ENCODE peak calls at places on chromosomes 3 and 15, in four cellular contexts. U is endothelial cell of umbilical vein, G is upper lobe of right lung, S is lower lobe of right lung. X is an unnamed sample.
A peak's percentile ranks its signal among the peaks of the same experiment; 100 is the strongest.

GRCh38 chr3:124993462-124993861 is 58.9 kb upstream of the MUC13 start:
- DNase-seq in S (no peak), G (no peak), U (no peak), X (no peak)

GRCh38 chr15:65766422-65767263 is 25.4 kb downstream of the DENND4A start:
- DNase-seq in G (no peak), S (no peak), U (peak; percentile 30), X (no peak)

GRCh38 chr15:31366169-31366734 is 39.6 kb downstream of the KLF13 start:
- DNase-seq in U (no peak), G (peak; percentile 81), S (peak; percentile 74), X (no peak)

GRCh38 chr3:161349529-161350278 is 21.6 kb downstream of the SPTSSB start:
- DNase-seq in G (no peak), S (no peak), U (no peak), X (peak; percentile 58)

GRCh38 chr15:82021021-82021420 is 24.8 kb downstream of the MEX3B start:
- DNase-seq in U (no peak), G (no peak), S (no peak), X (no peak)

GRCh38 chr3:16028604-16029003 is 145.9 kb upstream of the GALNT15 start:
- DNase-seq in S (no peak), G (no peak), U (no peak), X (no peak)

GRCh38 chr3:133464573-133464972 is 64.7 kb downstream of the BFSP2 start:
- DNase-seq in G (no peak), U (peak; percentile 52), S (no peak), X (no peak)

GRCh38 chr3:13300546-13301294 is 119.4 kb downstream of the NUP210 start:
- DNase-seq in G (no peak), U (no peak), S (peak; percentile 3), X (no peak)

GRCh38 chr15:84983711-84984110 is 2.1 kb downstream of the PDE8A start:
- DNase-seq in S (no peak), U (no peak), G (no peak), X (no peak)

GRCh38 chr3:49469037-49469875 is 811 bp upstream of the DAG1 start:
- DNase-seq in G (peak; percentile 87), U (peak; percentile 29), S (peak; percentile 82), X (peak; percentile 87)

GRCh38 chr3:150081084-150081483 is 110.4 kb upstream of the PFN2 start:
- DNase-seq in G (no peak), U (no peak), S (no peak), X (no peak)

GRCh38 chr3:170499562-170500156 is 81.0 kb downstream of the CLDN11 start:
- DNase-seq in S (no peak), U (peak; percentile 39), G (no peak), X (no peak)

GRCh38 chr3:171460226-171461086 is at the start of gene TNIK:
- DNase-seq in G (peak; percentile 96), U (peak; percentile 91), S (peak; percentile 95), X (peak; percentile 54)

GRCh38 chr3:65979152-65979551 is 59.6 kb downstream of the MAGI1 start:
- DNase-seq in G (no peak), U (no peak), S (no peak), X (no peak)

GRCh38 chr3:161070980-161071663 is 34.0 kb downstream of the B3GALNT1 start:
- DNase-seq in S (no peak), G (no peak), U (peak; percentile 12), X (no peak)

GRCh38 chr3:42741796-42742195 is 31.3 kb downstream of the CCDC13 start:
- DNase-seq in U (no peak), G (no peak), S (no peak), X (peak; percentile 9)

GRCh38 chr15:67884009-67884408 is 44.2 kb upstream of the RNU6-1 start:
- DNase-seq in G (no peak), U (no peak), S (no peak), X (peak; percentile 12)

GRCh38 chr3:66693461-66693912 is 192.7 kb upstream of the LRIG1 start:
- DNase-seq in S (no peak), U (no peak), G (no peak), X (no peak)

GRCh38 chr3:38153986-38154608 is 11.2 kb upstream of the OXSR1 start:
- DNase-seq in S (no peak), U (no peak), G (no peak), X (no peak)

GRCh38 chr3:196868297-196868661 is 559 bp downstream of the SENP5 start:
- DNase-seq in U (no peak), S (peak; percentile 52), G (no peak), X (no peak)

GRCh38 chr15:100103828-100104227 is 237.9 kb downstream of the ADAMTS17 start:
- DNase-seq in G (peak; percentile 7), S (no peak), U (no peak), X (peak; percentile 5)

GRCh38 chr3:72947715-72948507 is 48.7 kb upstream of the PPP4R2 start:
- DNase-seq in S (no peak), G (no peak), U (no peak), X (no peak)

GRCh38 chr3:34012102-34012461 is 213.7 kb downstream of the PDCD6IP start:
- DNase-seq in U (peak; percentile 74), G (no peak), S (no peak), X (peak; percentile 92)

GRCh38 chr3:118504906-118505305 is 529.7 kb downstream of the IGSF11 start:
- DNase-seq in G (no peak), S (no peak), U (no peak), X (no peak)

GRCh38 chr15:65021475-65021874 is 8.0 kb downstream of the MTFMT start:
- DNase-seq in S (no peak), U (no peak), G (no peak), X (no peak)

GRCh38 chr3:159830523-159831151 is 158.0 kb upstream of the IL12A start:
- DNase-seq in U (no peak), S (no peak), G (no peak), X (no peak)

GRCh38 chr3:57221883-57222282 is 5.6 kb upstream of the APPL1 start:
- DNase-seq in G (no peak), S (no peak), U (peak; percentile 37), X (no peak)

GRCh38 chr3:171028025-171028778 is 1.7 kb upstream of the SLC2A2 start:
- DNase-seq in U (peak; percentile 59), G (peak; percentile 72), S (peak; percentile 53), X (no peak)

GRCh38 chr15:67796728-67797127 is 28.6 kb upstream of the SKOR1 start:
- DNase-seq in S (no peak), U (peak; percentile 47), G (no peak), X (no peak)

GRCh38 chr3:114675104-114675503 is 381.3 kb downstream of the TIGIT start:
- DNase-seq in U (no peak), S (no peak), G (no peak), X (no peak)

GRCh38 chr3:138875754-138876664 is 41.3 kb upstream of the PIK3CB start:
- DNase-seq in G (no peak), U (peak; percentile 86), S (no peak), X (no peak)

GRCh38 chr3:143897558-143898305 is 49.5 kb upstream of the SLC9A9 start:
- DNase-seq in S (no peak), U (peak; percentile 24), G (no peak), X (no peak)

GRCh38 chr3:133928136-133928893 is 32.6 kb upstream of the RAB6B start:
- DNase-seq in G (no peak), U (no peak), S (no peak), X (no peak)

GRCh38 chr3:97495896-97496295 is 268.7 kb upstream of the ARL6 start:
- DNase-seq in S (no peak), G (no peak), U (no peak), X (no peak)

GRCh38 chr15:25176616-25176923 is 221.8 kb downstream of the SNRPN start:
- DNase-seq in U (no peak), G (no peak), S (no peak), X (peak; percentile 16)

GRCh38 chr3:123766195-123767019 is 117.7 kb downstream of the MYLK start:
- DNase-seq in U (no peak), G (no peak), S (no peak), X (peak; percentile 78)

GRCh38 chr3:195512798-195513345 is 30.3 kb downstream of the PPP1R2 start:
- DNase-seq in G (no peak), U (no peak), S (no peak), X (no peak)

GRCh38 chr3:117128133-117128532 is 418.6 kb downstream of the TUSC7 start:
- DNase-seq in U (no peak), G (no peak), S (no peak), X (no peak)
- H3K27me3 ChIP-seq in U (no peaks in the 10 kb centered on the region), G (no peaks in the 10 kb centered on the region), S (no peaks in the 10 kb centered on the region), X (no peaks in the 10 kb centered on the region)

DNA sequence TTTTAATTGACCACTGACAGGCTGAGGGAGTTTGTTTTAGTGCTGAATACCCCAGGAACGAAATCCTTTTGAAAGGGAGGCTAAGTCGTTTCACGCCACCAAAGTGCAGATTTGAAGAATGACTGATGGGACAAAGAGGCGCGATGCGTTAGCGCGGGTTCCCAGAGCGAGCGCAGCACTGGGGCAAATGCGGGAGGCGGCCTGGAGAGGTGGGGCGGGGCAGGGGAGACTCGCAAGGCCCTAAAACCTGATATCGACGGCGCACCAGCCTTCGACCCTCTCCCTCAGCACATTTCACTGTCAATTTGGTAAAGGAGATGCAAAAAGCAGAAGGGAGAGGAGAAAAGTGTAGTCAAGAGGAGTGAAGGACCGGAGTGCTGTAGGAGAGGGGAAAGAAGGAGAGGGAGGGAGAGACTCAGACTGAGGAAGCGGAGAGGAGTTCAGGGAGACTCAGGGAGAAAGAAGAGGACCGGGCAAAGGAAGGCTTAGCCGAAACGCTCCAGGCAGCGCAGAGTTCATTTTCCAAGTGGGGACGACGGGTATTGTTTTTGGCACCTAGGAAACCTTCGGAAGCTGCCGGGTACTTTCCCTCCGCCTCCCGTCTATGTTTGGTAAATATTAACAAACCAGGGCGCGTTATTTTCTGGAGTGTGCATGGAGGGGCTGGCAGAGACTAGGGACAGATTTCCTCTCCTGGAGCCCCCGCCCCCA is 3.8 kb upstream of the FOXB1 start:
- DNase-seq in G (no peak), U (no peak), S (no peak), X (no peak)
- H3K4me3 ChIP-seq in G (no peak overlapping the region), U (no peak overlapping the region), S (no peak overlapping the region), X (no peak overlapping the region)

GRCh38 chr3:4580346-4581019 is 87.3 kb downstream of the ITPR1 start:
- DNase-seq in S (no peak), G (no peak), U (no peak), X (no peak)

GRCh38 chr3:4581452-4581851 is 88.3 kb downstream of the ITPR1 start:
- DNase-seq in U (no peak), G (no peak), S (no peak), X (no peak)

GRCh38 chr3:4582634-4583033 is 89.5 kb downstream of the ITPR1 start:
- DNase-seq in S (no peak), G (no peak), U (no peak), X (peak; percentile 36)

GRCh38 chr3:4581905-4582611 is 88.9 kb downstream of the ITPR1 start:
- DNase-seq in U (no peak), S (no peak), G (no peak), X (no peak)

GRCh38 chr3:4581040-4581439 is 87.9 kb downstream of the ITPR1 start:
- DNase-seq in G (no peak), S (no peak), U (no peak), X (no peak)
- H3K27ac ChIP-seq in G (no peak overlapping the region), S (no peak overlapping the region), U (no peak overlapping the region), X (no peak overlapping the region)

GRCh38 chr15:32716216-32716959 is 1.4 kb upstream of the GREM1 start:
- DNase-seq in G (no peak), S (no peak), U (peak; percentile 5), X (no peak)
- H3K27me3 ChIP-seq in G (peaks cover 77% of the 10 kb centered on the region), S (peaks cover 78% of the 10 kb centered on the region), U (peaks cover 82% of the 10 kb centered on the region), X (peaks cover 37% of the 10 kb centered on the region)

X was measured in SJSA1.